ENCODE peak calls at places on chromosome 11, in six cellular contexts. N is esophagus muscularis mucosa, U is right atrium auricular region, M is adrenal gland, T is PC-3, Y is tibial nerve. W is an unnamed sample.

GRCh38 chr11:13311570-13311969 is 34.0 kb downstream of the BMAL1 start:
- DNase-seq in N (no peak), Y (no peak), M (no peak), T (no peak), U (no peak), W (no peak)

GRCh38 chr11:124937336-124937935 is 1.6 kb upstream of the HEPACAM start:
- DNase-seq in T (no peak), M (no peak), U (no peak), N (no peak), Y (no peak), W (no peak)

GRCh38 chr11:126480015-126480409 is 124.5 kb downstream of the ST3GAL4 start:
- DNase-seq in M (no peak), T (no peak), N (no peak), Y (no peak), U (no peak), W (no peak)

GRCh38 chr11:126585388-126586302 is 230.2 kb downstream of the ST3GAL4 start:
- DNase-seq in U (peak), Y (peak), M (peak), N (peak), T (peak), W (no peak)

GRCh38 chr11:41978951-41979350 is 519.5 kb upstream of the LRRC4C start:
- DNase-seq in Y (no peak), T (peak), N (no peak), U (no peak), M (no peak), W (no peak)

GRCh38 chr11:77113382-77114088 is 10.9 kb downstream of the OMP start:
- DNase-seq in Y (no peak), U (no peak), N (no peak), M (peak), T (peak), W (no peak)

GRCh38 chr11:66333896-66334604 is 2.2 kb downstream of the RIN1 start:
- DNase-seq in T (no peak), Y (no peak), M (no peak), N (no peak), U (no peak), W (no peak)

GRCh38 chr11:123137496-123138270 is 57.4 kb downstream of the CLMP start:
- DNase-seq in M (peak), T (no peak), Y (peak), U (peak), N (no peak), W (no peak)

GRCh38 chr11:73983764-73984543 is 1.3 kb upstream of the UCP2 start:
- DNase-seq in N (no peak), U (no peak), M (no peak), T (no peak), Y (no peak), W (no peak)

GRCh38 chr11:123653997-123654565 is 343 bp downstream of the SCN3B start:
- DNase-seq in N (no peak), M (peak), T (peak), U (no peak), Y (no peak), W (peak)

GRCh38 chr11:85889676-85890579 is 34.7 kb downstream of the CCDC83 start:
- DNase-seq in N (no peak), T (peak), Y (no peak), U (no peak), M (peak), W (no peak)

GRCh38 chr11:12449961-12450715 is 72.8 kb downstream of the PARVA start:
- DNase-seq in T (peak), N (no peak), U (no peak), M (no peak), Y (no peak), W (no peak)

GRCh38 chr11:8291421-8292350 is 28.0 kb upstream of the LMO1 start:
- DNase-seq in N (no peak), T (no peak), Y (no peak), U (peak), M (no peak), W (no peak)

GRCh38 chr11:12547953-12548650 is 126.1 kb upstream of the TEAD1 start:
- DNase-seq in Y (no peak), M (peak), N (peak), U (peak), T (no peak), W (no peak)

GRCh38 chr11:59151761-59152160 is 9.1 kb downstream of the FAM111A start:
- DNase-seq in U (no peak), M (no peak), N (no peak), T (no peak), Y (no peak), W (no peak)

GRCh38 chr11:88174627-88175003 is 628 bp downstream of the RAB38 start:
- DNase-seq in M (peak), Y (peak), T (peak), U (peak), N (no peak), W (no peak)

GRCh38 chr11:104332110-104332509 is 168.2 kb upstream of the PDGFD start:
- DNase-seq in N (no peak), U (no peak), T (peak), M (peak), Y (no peak), W (no peak)

GRCh38 chr11:77580712-77581337 is 8.9 kb upstream of the AQP11 start:
- DNase-seq in N (no peak), Y (no peak), U (no peak), M (no peak), T (peak), W (no peak)

GRCh38 chr11:76313271-76313670 is 67.7 kb downstream of the THAP12 start:
- DNase-seq in Y (no peak), N (no peak), T (no peak), U (no peak), M (no peak), W (no peak)

GRCh38 chr11:132111781-132112380 is 741.5 kb downstream of the NTM start:
- DNase-seq in N (no peak), U (no peak), T (peak), Y (no peak), M (no peak), W (no peak)

GRCh38 chr11:12017243-12017678 is 8.8 kb upstream of the DKK3 start:
- DNase-seq in N (no peak), U (no peak), M (no peak), Y (no peak), T (no peak), W (no peak)

GRCh38 chr11:132448334-132448995 is 1078.0 kb downstream of the NTM start:
- DNase-seq in M (no peak), Y (no peak), U (no peak), T (no peak), N (no peak), W (no peak)

GRCh38 chr11:45897556-45897955 is 9.5 kb downstream of the FREY1 start:
- DNase-seq in T (no peak), N (no peak), U (no peak), M (no peak), Y (no peak), W (no peak)

GRCh38 chr11:88415495-88415894 is 78.0 kb upstream of the CTSC start:
- DNase-seq in M (no peak), Y (no peak), N (no peak), T (no peak), U (no peak), W (no peak)

GRCh38 chr11:45305874-45306623 is 19.9 kb upstream of the SYT13 start:
- DNase-seq in T (no peak), N (peak), U (peak), Y (no peak), M (no peak), W (no peak)

GRCh38 chr11:78149646-78150045 is 10.2 kb upstream of the ALG8 start:
- DNase-seq in M (no peak), Y (no peak), T (peak), N (no peak), U (no peak), W (no peak)

GRCh38 chr11:95301497-95301896 is 70.5 kb upstream of the SESN3 start:
- DNase-seq in Y (no peak), M (peak), U (no peak), T (peak), N (no peak), W (no peak)

GRCh38 chr11:122604626-122605025 is 50.9 kb upstream of the UBASH3B start:
- DNase-seq in N (no peak), U (no peak), T (no peak), Y (no peak), M (no peak), W (no peak)

GRCh38 chr11:2844116-2844515 is 41.5 kb downstream of the CDKN1C start:
- DNase-seq in T (peak), N (no peak), Y (no peak), M (no peak), U (no peak), W (no peak)

GRCh38 chr11:33690290-33691050 is 10.2 kb downstream of the C11orf91 start:
- DNase-seq in Y (peak), U (peak), T (peak), N (no peak), M (peak), W (no peak)

GRCh38 chr11:2744166-2744565 is 44.4 kb upstream of the KCNQ1OT1 start:
- DNase-seq in M (no peak), U (no peak), T (no peak), N (no peak), Y (no peak), W (no peak)

GRCh38 chr11:26987205-26987604 is 6.7 kb upstream of the FIBIN start:
- DNase-seq in N (no peak), U (no peak), T (no peak), Y (no peak), M (no peak), W (no peak)

GRCh38 chr11:26987726-26988125 is 6.2 kb upstream of the FIBIN start:
- DNase-seq in T (no peak), M (no peak), Y (no peak), U (no peak), N (no peak), W (no peak)

GRCh38 chr11:26985941-26986340 is 8.0 kb upstream of the FIBIN start:
- DNase-seq in T (no peak), U (no peak), Y (no peak), N (no peak), M (no peak), W (no peak)

DNA sequence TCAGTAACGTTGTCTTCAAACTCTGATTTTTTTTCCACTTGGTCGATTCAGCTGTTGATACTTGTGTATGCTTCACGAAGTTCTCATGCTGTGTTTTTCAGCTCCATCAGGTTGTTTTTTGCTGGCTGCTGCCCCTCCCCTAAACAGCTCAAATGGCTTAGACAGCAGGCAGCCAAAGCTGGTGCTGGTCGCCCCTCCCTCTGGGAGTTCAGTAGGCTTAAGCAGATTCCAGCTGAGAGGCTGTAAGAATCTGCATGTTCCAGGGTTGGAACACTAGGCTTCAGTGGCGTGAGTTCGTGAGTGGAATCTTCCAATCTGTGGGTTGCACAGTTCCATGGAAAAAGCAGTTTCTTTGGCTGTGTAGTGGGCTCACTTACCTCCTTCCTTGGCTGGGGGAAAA is 10.3 kb upstream of the FIBIN start:
- DNase-seq in T (no peak), U (no peak), N (no peak), Y (no peak), M (no peak), W (no peak)
- H3K4me3 ChIP-seq in T (no peak), U (no peak), N (no peak), Y (no peak), M (no peak), W (no peak)

GRCh38 chr11:129998107-129998506 is 4.5 kb downstream of the PRDM10 start:
- DNase-seq in U (no peak), Y (no peak), T (no peak), N (no peak), M (no peak), W (no peak)

GRCh38 chr11:129998905-129999304 is 3.7 kb downstream of the PRDM10 start:
- DNase-seq in M (no peak), Y (no peak), T (no peak), U (no peak), N (no peak), W (no peak)

GRCh38 chr11:130000552-130001176 is 2.0 kb downstream of the PRDM10 start:
- DNase-seq in N (no peak), Y (no peak), U (no peak), M (no peak), T (no peak), W (no peak)

GRCh38 chr11:129997513-129997912 is 5.1 kb downstream of the PRDM10 start:
- DNase-seq in Y (no peak), T (no peak), M (no peak), N (no peak), U (no peak), W (no peak)

GRCh38 chr11:129999407-129999806 is 3.2 kb downstream of the PRDM10 start:
- DNase-seq in Y (no peak), M (no peak), T (no peak), U (no peak), N (no peak), W (no peak)
- H3K27ac ChIP-seq in Y (no peak), M (no peak), T (no peak), U (no peak), N (no peak), W (no peak)

GRCh38 chr11:69656536-69657455 is 15.8 kb downstream of the CCND1 start:
- DNase-seq in U (no peak), N (no peak), Y (no peak), M (no peak), T (no peak), W (no peak)
- H3K4me3 ChIP-seq in U (no peak), N (no peak), Y (no peak), M (no peak), T (no peak), W (no peak)

DNA sequence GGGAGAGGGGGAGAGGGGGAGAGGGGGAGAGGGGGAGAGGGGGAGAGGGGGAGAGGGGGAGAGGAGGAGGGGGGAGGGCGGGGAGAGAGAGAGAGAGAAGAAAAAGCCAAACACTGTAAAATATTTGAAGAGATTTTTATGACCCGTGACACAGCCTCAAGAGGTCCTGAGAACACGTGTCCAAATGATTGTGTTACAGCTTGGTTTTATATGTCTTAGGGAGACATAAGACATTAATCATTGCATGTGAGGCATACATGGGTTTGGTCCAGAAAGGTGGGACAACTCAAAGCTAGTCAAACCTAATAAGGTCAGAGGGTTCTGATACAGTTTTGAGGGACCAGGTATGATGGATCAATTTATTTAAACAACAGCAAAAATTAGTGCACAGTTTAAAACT is 252.0 kb upstream of the ANO3 start:
- DNase-seq in T (no peak), N (no peak), Y (no peak), M (no peak), U (no peak), W (no peak)
- H3K27ac ChIP-seq in T (no peak), N (no peak), Y (no peak), M (no peak), U (no peak), W (no peak)

DNA sequence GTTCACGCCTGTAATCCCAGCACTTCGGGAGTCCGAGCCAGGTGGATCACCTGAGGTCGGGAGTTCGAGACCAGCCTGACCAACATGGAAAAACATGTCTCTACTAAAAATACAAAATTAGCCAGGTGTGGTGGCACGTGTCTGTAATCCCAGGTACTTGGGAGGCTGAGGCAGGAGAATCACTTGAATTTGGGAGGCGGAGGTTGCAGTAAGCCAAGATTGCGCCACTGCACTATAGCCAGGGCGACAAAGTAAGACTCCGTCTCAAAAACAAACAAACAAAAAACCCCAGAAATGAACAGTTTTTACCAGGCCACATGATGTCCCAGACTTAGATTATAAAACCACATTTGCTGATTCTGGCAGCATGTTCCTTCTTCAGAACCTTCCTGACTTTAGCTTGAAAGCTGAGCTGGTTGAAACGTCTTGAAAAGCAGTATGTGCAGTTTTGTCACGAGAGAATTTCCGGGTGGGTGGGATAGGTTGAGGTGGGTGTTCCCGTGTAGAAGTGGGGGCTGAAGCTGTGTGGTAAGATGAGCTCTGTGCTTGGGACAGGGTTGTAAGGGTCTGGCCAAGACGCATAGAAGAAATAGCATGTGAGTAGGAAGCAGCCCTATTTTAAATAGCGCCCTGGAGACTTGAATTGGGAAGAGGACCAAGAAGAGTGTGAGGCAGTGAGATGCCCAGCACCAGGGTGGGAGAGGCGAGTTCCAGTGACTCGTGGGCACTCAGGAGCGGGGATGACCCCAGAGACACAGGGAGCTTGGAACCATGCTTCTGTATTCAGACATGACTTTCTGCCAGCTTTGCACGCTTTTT is 7.5 kb downstream of the AP2A2 start:
- DNase-seq in Y (no peak), M (no peak), T (no peak), N (no peak), U (no peak), W (no peak)
- H3K4me3 ChIP-seq in Y (peak), M (no peak), T (no peak), N (no peak), U (no peak), W (no peak)

W was measured in CD8-positive, alpha-beta memory T cell.